ENCODE peak calls at places on chromosomes 2 and 18, in six cellular contexts. N is neural progenitor cell, U is AG10803, W is endothelial cell, S is epithelial cell of esophagus, T is Calu3. H is an unnamed sample.

GRCh38 chr2:29966256-29966655 is 44.9 kb upstream of the ALK start:
- DNase-seq in T (no peak), W (no peak), U (no peak), S (peak), N (no peak), H (no peak)

GRCh38 chr2:47064076-47064475 is 91.0 kb downstream of the STPG4 start:
- DNase-seq in N (no peak), T (no peak), W (no peak), U (no peak), S (no peak), H (no peak)

GRCh38 chr2:216006164-216006663 is 7.1 kb downstream of the MREG start:
- DNase-seq in U (no peak), W (peak), T (peak), N (peak), S (peak), H (no peak)

GRCh38 chr18:75208836-75209128 is 157 bp downstream of the PTGR3 start:
- DNase-seq in T (no peak), S (no peak), U (no peak), N (no peak), W (no peak), H (no peak)

GRCh38 chr2:217685255-217685605 is 317.6 kb downstream of the TNS1 start:
- DNase-seq in T (peak), N (no peak), U (peak), W (no peak), S (peak), H (no peak)

GRCh38 chr18:13235981-13236380 is 17.4 kb downstream of the LDLRAD4 start:
- DNase-seq in U (peak), N (no peak), T (no peak), S (no peak), W (no peak), H (no peak)

GRCh38 chr2:232362174-232362913 is 16.2 kb upstream of the ALPP start:
- DNase-seq in T (no peak), S (no peak), N (no peak), W (no peak), U (no peak), H (no peak)

GRCh38 chr2:228329279-228329678 is 147.8 kb upstream of the SPHKAP start:
- DNase-seq in S (no peak), N (no peak), U (no peak), W (no peak), T (no peak), H (no peak)

GRCh38 chr2:238139141-238139840 is 823 bp downstream of the KLHL30 start:
- DNase-seq in W (peak), S (no peak), T (no peak), U (no peak), N (peak), H (no peak)

GRCh38 chr2:38444247-38444646 is 67.2 kb upstream of the ATL2 start:
- DNase-seq in T (no peak), N (peak), U (peak), W (no peak), S (peak), H (no peak)

GRCh38 chr2:117621330-117621729 is 193.2 kb upstream of the DDX18 start:
- DNase-seq in U (no peak), W (no peak), N (no peak), T (no peak), S (no peak), H (no peak)

GRCh38 chr18:47724186-47724975 is 206.1 kb downstream of the SMAD2 start:
- DNase-seq in T (no peak), U (no peak), S (no peak), N (peak), W (no peak), H (no peak)

GRCh38 chr2:28346587-28346986 is 46.1 kb upstream of the FOSL2 start:
- DNase-seq in N (no peak), T (no peak), S (no peak), W (no peak), U (peak), H (no peak)

GRCh38 chr18:22999212-22999611 is 66.1 kb downstream of the RBBP8 start:
- DNase-seq in T (no peak), S (no peak), W (peak), U (peak), N (peak), H (no peak)

DNA sequence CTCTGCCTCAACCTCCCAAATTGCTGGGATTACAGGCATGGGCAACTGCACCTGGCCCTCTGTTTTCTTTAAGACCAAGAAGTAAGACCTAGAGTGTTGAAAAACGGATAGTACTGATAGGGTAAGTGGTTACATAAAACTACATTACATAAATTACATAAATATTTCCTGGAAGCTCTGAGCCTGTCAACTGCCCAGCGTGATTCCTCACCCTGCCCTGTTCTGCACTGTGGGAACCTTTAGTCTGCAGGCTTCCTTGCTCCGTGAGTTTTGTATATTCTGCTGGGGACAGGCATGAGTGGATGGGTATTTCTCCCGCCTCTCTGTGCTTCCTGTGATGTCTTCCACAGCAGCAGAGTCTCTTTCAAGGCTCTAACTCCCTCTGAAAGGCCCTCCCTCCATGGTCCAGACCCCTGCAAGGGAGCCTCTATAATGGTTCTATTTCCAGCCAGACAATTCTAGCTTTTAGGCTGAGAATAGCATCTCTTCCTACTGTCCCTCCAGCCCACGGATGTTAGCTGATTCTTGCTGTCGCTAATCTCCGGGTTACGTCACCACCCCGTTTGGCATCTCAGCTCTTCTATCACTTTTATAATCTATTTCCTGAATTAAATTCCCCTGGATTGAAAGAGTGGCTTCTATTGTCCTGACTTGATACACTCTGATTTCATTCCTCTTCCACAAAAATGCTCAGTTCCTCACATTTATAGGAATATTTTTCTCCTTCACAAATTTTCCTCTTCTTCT is 49.5 kb upstream of the PLEKHM3 start:
- DNase-seq in N (no peak), S (no peak), T (no peak), U (no peak), W (no peak), H (no peak)
- TF ChIP-seq CTCF in N (no peak), S (no peak), T (no peak), U (no peak), W (no peak), H (no peak)

GRCh38 chr2:211879323-211879722 is 659.3 kb downstream of the ERBB4 start:
- DNase-seq in T (peak), S (peak), W (no peak), N (peak), U (no peak), H (no peak)
- TF ChIP-seq CTCF in T (no peak), S (peak), W (no peak), N (peak), U (no peak), H (peak)

DNA sequence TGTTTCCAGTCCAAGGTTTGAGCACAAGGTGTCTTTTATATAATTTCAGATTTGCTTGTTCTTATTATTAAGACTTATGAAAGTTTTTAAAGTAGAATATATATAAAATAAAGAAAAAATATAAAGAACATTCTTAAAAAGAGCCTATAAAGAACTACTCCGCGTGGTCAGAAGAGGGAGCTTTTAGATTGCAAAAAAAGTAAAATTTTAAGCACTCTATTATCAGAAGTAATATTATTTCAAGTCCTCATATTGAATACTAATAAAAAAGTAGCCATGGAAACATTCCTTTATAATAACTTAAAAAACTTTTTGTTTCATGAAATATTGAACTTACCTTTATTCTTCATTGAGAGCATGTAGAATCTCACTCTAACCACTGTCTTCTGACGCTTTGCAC is 51.4 kb downstream of the LINC00305 start:
- DNase-seq in S (peak), N (no peak), T (no peak), W (no peak), U (no peak), H (no peak)
- TF ChIP-seq CTCF in S (peak), N (peak), T (no peak), W (no peak), U (no peak), H (peak)

GRCh38 chr2:9114457-9114856 is 92.2 kb upstream of the ASAP2 start:
- DNase-seq in T (no peak), N (no peak), U (no peak), W (no peak), S (peak), H (no peak)
- TF ChIP-seq CTCF in T (no peak), N (no peak), U (no peak), W (no peak), S (peak), H (no peak)

GRCh38 chr2:207879536-207879935 is 109.8 kb upstream of the FZD5 start:
- DNase-seq in W (no peak), T (no peak), N (no peak), S (peak), U (peak), H (no peak)
- TF ChIP-seq CTCF in W (no peak), T (no peak), N (no peak), S (no peak), U (peak), H (no peak)

GRCh38 chr2:81645750-81646301 is 1341.3 kb upstream of the LRRTM1 start:
- DNase-seq in N (no peak), W (no peak), U (no peak), T (no peak), S (no peak), H (no peak)

GRCh38 chr2:81647715-81648114 is 1343.2 kb upstream of the LRRTM1 start:
- DNase-seq in U (no peak), N (no peak), T (no peak), W (no peak), S (no peak), H (no peak)

GRCh38 chr2:81648370-81648769 is 1343.8 kb upstream of the LRRTM1 start:
- DNase-seq in W (no peak), U (no peak), S (no peak), N (no peak), T (no peak), H (no peak)

GRCh38 chr2:81650048-81650971 is 1345.8 kb upstream of the LRRTM1 start:
- DNase-seq in T (no peak), W (no peak), N (no peak), U (no peak), S (peak), H (no peak)
- TF ChIP-seq CTCF in T (peak), W (peak), N (peak), U (no peak), S (no peak), H (peak)

DNA sequence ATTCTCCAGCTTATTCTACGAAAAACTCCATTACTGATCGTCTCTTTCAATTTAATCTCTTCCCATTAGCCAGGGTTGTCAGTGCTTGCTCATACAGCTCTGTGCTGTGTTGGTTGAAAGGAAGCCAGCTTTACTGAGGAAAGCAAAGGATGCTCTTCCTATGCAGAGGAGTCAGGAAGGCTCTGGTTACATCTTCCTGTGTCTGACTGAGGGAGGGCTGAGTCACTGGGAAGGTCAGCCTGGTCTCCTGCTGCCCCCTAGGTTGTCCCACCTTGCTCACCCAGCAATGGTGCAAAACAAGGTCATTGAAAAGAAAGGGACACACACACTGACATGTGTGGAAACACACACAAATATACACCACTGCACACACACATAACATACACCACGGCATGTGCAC is 975.6 kb downstream of the DCDC2C start:
- DNase-seq in S (no peak), T (no peak), U (no peak), N (peak), W (no peak), H (no peak)
- TF ChIP-seq CTCF in S (no peak), T (no peak), U (no peak), N (no peak), W (no peak), H (no peak)

H was measured in progenitor cell of endocrine pancreas.